ENCODE peak calls at places on chromosomes 4 and X, in nine cellular contexts. One of them, this sample, is unnamed.

GRCh38 chrX:7109838-7110793 is 37.4 kb upstream of the STS start:
- DNase-seq in coronary artery: no peak
- DNase-seq in MCF 10A: no peak
- DNase-seq in T1000: no peak
- DNase-seq in COLO829: no peak
- DNase-seq in activated CD4-positive, alpha-beta T cell treated with anti-CD3 and anti-CD28 coated beads for 24 hours: no peak
- DNase-seq in HEK293T: no peak
- DNase-seq in NCI-H446: no peak
- DNase-seq in HS-5: no peak
- DNase-seq in this sample: no peak

GRCh38 chr4:22315643-22316042 is 200.2 kb downstream of the ADGRA3 start:
- DNase-seq in coronary artery: no peak
- DNase-seq in MCF 10A: no peak
- DNase-seq in T1000: no peak
- DNase-seq in COLO829: no peak
- DNase-seq in activated CD4-positive, alpha-beta T cell treated with anti-CD3 and anti-CD28 coated beads for 24 hours: no peak
- DNase-seq in HEK293T: no peak
- DNase-seq in NCI-H446: no peak
- DNase-seq in HS-5: peak
- DNase-seq in this sample: no peak

GRCh38 chrX:21741378-21741777 is 16.5 kb downstream of the SMPX start:
- DNase-seq in coronary artery: no peak
- DNase-seq in MCF 10A: no peak
- DNase-seq in T1000: no peak
- DNase-seq in COLO829: no peak
- DNase-seq in activated CD4-positive, alpha-beta T cell treated with anti-CD3 and anti-CD28 coated beads for 24 hours: no peak
- DNase-seq in HEK293T: no peak
- DNase-seq in NCI-H446: no peak
- DNase-seq in HS-5: no peak
- DNase-seq in this sample: no peak

GRCh38 chrX:138709886-138710285 is 1.6 kb downstream of the FGF13 start:
- DNase-seq in coronary artery: no peak
- DNase-seq in MCF 10A: no peak
- DNase-seq in T1000: no peak
- DNase-seq in COLO829: no peak
- DNase-seq in activated CD4-positive, alpha-beta T cell treated with anti-CD3 and anti-CD28 coated beads for 24 hours: no peak
- DNase-seq in HEK293T: peak
- DNase-seq in NCI-H446: no peak
- DNase-seq in HS-5: no peak
- DNase-seq in this sample: no peak

GRCh38 chr4:78665216-78665615 is 110.9 kb upstream of the BMP2K start:
- DNase-seq in coronary artery: no peak
- DNase-seq in MCF 10A: no peak
- DNase-seq in T1000: no peak
- DNase-seq in COLO829: no peak
- DNase-seq in activated CD4-positive, alpha-beta T cell treated with anti-CD3 and anti-CD28 coated beads for 24 hours: no peak
- DNase-seq in HEK293T: no peak
- DNase-seq in NCI-H446: no peak
- DNase-seq in HS-5: no peak
- DNase-seq in this sample: no peak

GRCh38 chr4:32393806-32394205 is 1673.6 kb downstream of the PCDH7 start:
- DNase-seq in coronary artery: no peak
- DNase-seq in MCF 10A: no peak
- DNase-seq in T1000: no peak
- DNase-seq in COLO829: no peak
- DNase-seq in activated CD4-positive, alpha-beta T cell treated with anti-CD3 and anti-CD28 coated beads for 24 hours: no peak
- DNase-seq in HEK293T: no peak
- DNase-seq in NCI-H446: no peak
- DNase-seq in HS-5: no peak
- DNase-seq in this sample: no peak

GRCh38 chr4:78937837-78938236 is 1.4 kb downstream of the PAQR3 start:
- DNase-seq in coronary artery: no peak
- DNase-seq in MCF 10A: peak
- DNase-seq in T1000: no peak
- DNase-seq in COLO829: no peak
- DNase-seq in activated CD4-positive, alpha-beta T cell treated with anti-CD3 and anti-CD28 coated beads for 24 hours: no peak
- DNase-seq in HEK293T: no peak
- DNase-seq in NCI-H446: no peak
- DNase-seq in HS-5: no peak
- DNase-seq in this sample: no peak

GRCh38 chrX:39398215-39398972 is 597.1 kb downstream of the MID1IP1 start:
- DNase-seq in coronary artery: no peak
- DNase-seq in MCF 10A: no peak
- DNase-seq in T1000: no peak
- DNase-seq in COLO829: no peak
- DNase-seq in activated CD4-positive, alpha-beta T cell treated with anti-CD3 and anti-CD28 coated beads for 24 hours: no peak
- DNase-seq in HEK293T: no peak
- DNase-seq in NCI-H446: no peak
- DNase-seq in HS-5: no peak
- DNase-seq in this sample: no peak

GRCh38 chrX:44871114-44871645 is 1.8 kb upstream of the KDM6A start:
- DNase-seq in coronary artery: no peak
- DNase-seq in MCF 10A: no peak
- DNase-seq in T1000: no peak
- DNase-seq in COLO829: no peak
- DNase-seq in activated CD4-positive, alpha-beta T cell treated with anti-CD3 and anti-CD28 coated beads for 24 hours: no peak
- DNase-seq in HEK293T: no peak
- DNase-seq in NCI-H446: no peak
- DNase-seq in HS-5: no peak
- DNase-seq in this sample: no peak

GRCh38 chrX:150507251-150507856 is 61.1 kb upstream of the MTM1 start:
- DNase-seq in coronary artery: peak
- DNase-seq in MCF 10A: no peak
- DNase-seq in T1000: no peak
- DNase-seq in COLO829: no peak
- DNase-seq in activated CD4-positive, alpha-beta T cell treated with anti-CD3 and anti-CD28 coated beads for 24 hours: no peak
- DNase-seq in HEK293T: no peak
- DNase-seq in NCI-H446: no peak
- DNase-seq in HS-5: no peak
- DNase-seq in this sample: no peak

GRCh38 chr4:67456577-67457196 is 88.6 kb downstream of the CENPC start:
- DNase-seq in coronary artery: no peak
- DNase-seq in MCF 10A: no peak
- DNase-seq in T1000: no peak
- DNase-seq in COLO829: no peak
- DNase-seq in activated CD4-positive, alpha-beta T cell treated with anti-CD3 and anti-CD28 coated beads for 24 hours: no peak
- DNase-seq in HEK293T: no peak
- DNase-seq in NCI-H446: no peak
- DNase-seq in HS-5: no peak
- DNase-seq in this sample: no peak

GRCh38 chr4:75723117-75723801 is 1.1 kb upstream of the USO1 start:
- DNase-seq in coronary artery: no peak
- DNase-seq in MCF 10A: peak
- DNase-seq in T1000: no peak
- DNase-seq in COLO829: no peak
- DNase-seq in activated CD4-positive, alpha-beta T cell treated with anti-CD3 and anti-CD28 coated beads for 24 hours: no peak
- DNase-seq in HEK293T: no peak
- DNase-seq in NCI-H446: peak
- DNase-seq in HS-5: no peak
- DNase-seq in this sample: no peak

GRCh38 chr4:153518001-153518400 is 51.8 kb downstream of the TMEM131L start:
- DNase-seq in coronary artery: no peak
- DNase-seq in MCF 10A: no peak
- DNase-seq in T1000: no peak
- DNase-seq in COLO829: no peak
- DNase-seq in activated CD4-positive, alpha-beta T cell treated with anti-CD3 and anti-CD28 coated beads for 24 hours: no peak
- DNase-seq in HEK293T: no peak
- DNase-seq in NCI-H446: no peak
- DNase-seq in HS-5: no peak
- DNase-seq in this sample: no peak

GRCh38 chr4:185370291-185370690 is 25.4 kb downstream of the LRP2BP start:
- DNase-seq in coronary artery: no peak
- DNase-seq in MCF 10A: no peak
- DNase-seq in T1000: no peak
- DNase-seq in COLO829: no peak
- DNase-seq in activated CD4-positive, alpha-beta T cell treated with anti-CD3 and anti-CD28 coated beads for 24 hours: no peak
- DNase-seq in HEK293T: no peak
- DNase-seq in NCI-H446: no peak
- DNase-seq in HS-5: no peak
- DNase-seq in this sample: no peak

GRCh38 chrX:43640481-43640880 is 15.6 kb upstream of the MAOA start:
- DNase-seq in coronary artery: no peak
- DNase-seq in MCF 10A: no peak
- DNase-seq in T1000: no peak
- DNase-seq in COLO829: no peak
- DNase-seq in activated CD4-positive, alpha-beta T cell treated with anti-CD3 and anti-CD28 coated beads for 24 hours: no peak
- DNase-seq in HEK293T: no peak
- DNase-seq in NCI-H446: no peak
- DNase-seq in HS-5: no peak
- DNase-seq in this sample: no peak

GRCh38 chrX:136867096-136867491 is 13.4 kb downstream of the RBMX start:
- DNase-seq in coronary artery: no peak
- DNase-seq in MCF 10A: no peak
- DNase-seq in T1000: no peak
- DNase-seq in COLO829: no peak
- DNase-seq in activated CD4-positive, alpha-beta T cell treated with anti-CD3 and anti-CD28 coated beads for 24 hours: no peak
- DNase-seq in HEK293T: no peak
- DNase-seq in NCI-H446: no peak
- DNase-seq in HS-5: no peak
- DNase-seq in this sample: no peak

GRCh38 chrX:20414066-20414465 is 147.4 kb upstream of the RPS6KA3 start:
- DNase-seq in coronary artery: no peak
- DNase-seq in MCF 10A: no peak
- DNase-seq in T1000: no peak
- DNase-seq in COLO829: no peak
- DNase-seq in activated CD4-positive, alpha-beta T cell treated with anti-CD3 and anti-CD28 coated beads for 24 hours: no peak
- DNase-seq in HEK293T: no peak
- DNase-seq in NCI-H446: no peak
- DNase-seq in HS-5: no peak
- DNase-seq in this sample: no peak

GRCh38 chrX:115602729-115603389 is 41.9 kb downstream of the PLS3 start:
- DNase-seq in coronary artery: no peak
- DNase-seq in MCF 10A: no peak
- DNase-seq in T1000: no peak
- DNase-seq in COLO829: no peak
- DNase-seq in activated CD4-positive, alpha-beta T cell treated with anti-CD3 and anti-CD28 coated beads for 24 hours: no peak
- DNase-seq in HEK293T: no peak
- DNase-seq in NCI-H446: no peak
- DNase-seq in HS-5: no peak
- DNase-seq in this sample: no peak

GRCh38 chrX:413322-414201 is 26.9 kb upstream of the PPP2R3B start:
- DNase-seq in coronary artery: no peak
- DNase-seq in MCF 10A: no peak
- DNase-seq in T1000: peak
- DNase-seq in COLO829: no peak
- DNase-seq in activated CD4-positive, alpha-beta T cell treated with anti-CD3 and anti-CD28 coated beads for 24 hours: no peak
- DNase-seq in HEK293T: no peak
- DNase-seq in NCI-H446: no peak
- DNase-seq in HS-5: no peak
- DNase-seq in this sample: no peak

GRCh38 chr4:140427919-140428471 is 547 bp upstream of the CLGN start:
- DNase-seq in coronary artery: no peak
- DNase-seq in MCF 10A: peak
- DNase-seq in T1000: no peak
- DNase-seq in COLO829: no peak
- DNase-seq in activated CD4-positive, alpha-beta T cell treated with anti-CD3 and anti-CD28 coated beads for 24 hours: no peak
- DNase-seq in HEK293T: no peak
- DNase-seq in NCI-H446: no peak
- DNase-seq in HS-5: no peak
- DNase-seq in this sample: no peak

GRCh38 chr4:68324509-68325262 is 25.2 kb downstream of the YTHDC1 start:
- DNase-seq in coronary artery: no peak
- DNase-seq in MCF 10A: no peak
- DNase-seq in T1000: no peak
- DNase-seq in COLO829: no peak
- DNase-seq in activated CD4-positive, alpha-beta T cell treated with anti-CD3 and anti-CD28 coated beads for 24 hours: no peak
- DNase-seq in HEK293T: no peak
- DNase-seq in NCI-H446: no peak
- DNase-seq in HS-5: no peak
- DNase-seq in this sample: no peak

GRCh38 chrX:111262086-111262485 is 8.2 kb downstream of the CAPN6 start:
- DNase-seq in coronary artery: no peak
- DNase-seq in MCF 10A: no peak
- DNase-seq in T1000: no peak
- DNase-seq in COLO829: no peak
- DNase-seq in activated CD4-positive, alpha-beta T cell treated with anti-CD3 and anti-CD28 coated beads for 24 hours: no peak
- DNase-seq in HEK293T: no peak
- DNase-seq in NCI-H446: no peak
- DNase-seq in HS-5: no peak
- DNase-seq in this sample: no peak

GRCh38 chrX:69028006-69028760 is 137.1 kb downstream of the PJA1 start:
- DNase-seq in coronary artery: no peak
- DNase-seq in MCF 10A: no peak
- DNase-seq in T1000: no peak
- DNase-seq in COLO829: no peak
- DNase-seq in activated CD4-positive, alpha-beta T cell treated with anti-CD3 and anti-CD28 coated beads for 24 hours: no peak
- DNase-seq in HEK293T: peak
- DNase-seq in NCI-H446: no peak
- DNase-seq in HS-5: no peak
- DNase-seq in this sample: no peak

GRCh38 chr4:41072021-41072777 is 142.1 kb downstream of the APBB2 start:
- DNase-seq in coronary artery: no peak
- DNase-seq in MCF 10A: no peak
- DNase-seq in T1000: no peak
- DNase-seq in COLO829: no peak
- DNase-seq in activated CD4-positive, alpha-beta T cell treated with anti-CD3 and anti-CD28 coated beads for 24 hours: no peak
- DNase-seq in HEK293T: no peak
- DNase-seq in NCI-H446: no peak
- DNase-seq in HS-5: no peak
- DNase-seq in this sample: no peak

GRCh38 chrX:31524182-31524581 is 452.3 kb upstream of the FTHL17 start:
- DNase-seq in coronary artery: no peak
- DNase-seq in MCF 10A: no peak
- DNase-seq in T1000: no peak
- DNase-seq in COLO829: no peak
- DNase-seq in activated CD4-positive, alpha-beta T cell treated with anti-CD3 and anti-CD28 coated beads for 24 hours: no peak
- DNase-seq in HEK293T: no peak
- DNase-seq in NCI-H446: no peak
- DNase-seq in HS-5: no peak
- DNase-seq in this sample: no peak

GRCh38 chrX:77223046-77223445 is 224.1 kb upstream of the FGF16 start:
- DNase-seq in coronary artery: no peak
- DNase-seq in MCF 10A: no peak
- DNase-seq in T1000: no peak
- DNase-seq in COLO829: no peak
- DNase-seq in activated CD4-positive, alpha-beta T cell treated with anti-CD3 and anti-CD28 coated beads for 24 hours: no peak
- DNase-seq in HEK293T: no peak
- DNase-seq in NCI-H446: no peak
- DNase-seq in HS-5: no peak
- DNase-seq in this sample: no peak

GRCh38 chrX:71532078-71532752 is 689 bp upstream of the OGT start:
- DNase-seq in coronary artery: no peak
- DNase-seq in MCF 10A: peak
- DNase-seq in T1000: peak
- DNase-seq in COLO829: no peak
- DNase-seq in activated CD4-positive, alpha-beta T cell treated with anti-CD3 and anti-CD28 coated beads for 24 hours: no peak
- DNase-seq in HEK293T: peak
- DNase-seq in NCI-H446: no peak
- DNase-seq in HS-5: no peak
- DNase-seq in this sample: no peak

GRCh38 chr4:101835121-101835904 is 44.8 kb downstream of the BANK1 start:
- DNase-seq in coronary artery: no peak
- DNase-seq in MCF 10A: peak
- DNase-seq in T1000: no peak
- DNase-seq in COLO829: peak
- DNase-seq in activated CD4-positive, alpha-beta T cell treated with anti-CD3 and anti-CD28 coated beads for 24 hours: no peak
- DNase-seq in HEK293T: no peak
- DNase-seq in NCI-H446: peak
- DNase-seq in HS-5: peak
- DNase-seq in this sample: peak

GRCh38 chr4:148444296-148445070 is 2.3 kb upstream of the NR3C2 start:
- DNase-seq in coronary artery: no peak
- DNase-seq in MCF 10A: no peak
- DNase-seq in T1000: no peak
- DNase-seq in COLO829: no peak
- DNase-seq in activated CD4-positive, alpha-beta T cell treated with anti-CD3 and anti-CD28 coated beads for 24 hours: peak
- DNase-seq in HEK293T: peak
- DNase-seq in NCI-H446: no peak
- DNase-seq in HS-5: no peak
- DNase-seq in this sample: peak

GRCh38 chr4:1625600-1626138 is 58.4 kb downstream of the FAM53A start:
- DNase-seq in coronary artery: no peak
- DNase-seq in MCF 10A: no peak
- DNase-seq in T1000: no peak
- DNase-seq in COLO829: no peak
- DNase-seq in activated CD4-positive, alpha-beta T cell treated with anti-CD3 and anti-CD28 coated beads for 24 hours: no peak
- DNase-seq in HEK293T: no peak
- DNase-seq in NCI-H446: no peak
- DNase-seq in HS-5: no peak
- DNase-seq in this sample: no peak

GRCh38 chr4:55598641-55599040 is 6.6 kb upstream of the PDCL2 start:
- DNase-seq in coronary artery: no peak
- DNase-seq in MCF 10A: no peak
- DNase-seq in T1000: no peak
- DNase-seq in COLO829: no peak
- DNase-seq in activated CD4-positive, alpha-beta T cell treated with anti-CD3 and anti-CD28 coated beads for 24 hours: no peak
- DNase-seq in HEK293T: no peak
- DNase-seq in NCI-H446: no peak
- DNase-seq in HS-5: no peak
- DNase-seq in this sample: no peak

This sample was measured in frontal cortex.